ENCODE peak calls at places on chromosomes 16 and 17, in nine cellular contexts. T, Z, B, L, X, M, W, Y and P are unnamed samples.

GRCh38 chr17:76441681-76442340 is 11.1 kb downstream of the UBE2O start:
- DNase-seq in Y (peak; percentile 85), M (no peak), L (no peak), T (no peak), B (no peak), Z (no peak), W (no peak), X (no peak), P (no peak)

GRCh38 chr17:45146616-45147101 is 1.6 kb upstream of the HEXIM1 start:
- DNase-seq in X (no peak), M (peak; percentile 76), Z (no peak), W (no peak), L (no peak), B (no peak), Y (no peak), T (no peak), P (peak; percentile 33)

GRCh38 chr17:30495586-30495985 is 18.4 kb downstream of the GOSR1 start:
- DNase-seq in W (no peak), T (no peak), B (no peak), Y (no peak), M (peak; percentile 7), L (no peak), Z (no peak), X (no peak), P (no peak)

GRCh38 chr17:68295086-68295485 is 3.8 kb downstream of the ARSG start:
- DNase-seq in X (no peak), L (no peak), T (no peak), B (no peak), Y (no peak), M (no peak), Z (no peak), W (no peak), P (no peak)

GRCh38 chr17:31842416-31843381 is 16.3 kb downstream of the COPRS start:
- DNase-seq in B (peak; percentile 83), T (peak; percentile 65), L (peak; percentile 59), Z (peak; percentile 89), X (peak; percentile 53), W (peak; percentile 89), M (peak; percentile 78), Y (peak; percentile 96), P (peak; percentile 46)

GRCh38 chr16:30660424-30661251 is 2.4 kb downstream of the FBRS start:
- DNase-seq in W (no peak), T (peak; percentile 79), Y (no peak), L (no peak), M (peak; percentile 36), B (no peak), Z (no peak), X (peak; percentile 76), P (no peak)

GRCh38 chr17:48247603-48248002 is 140.0 kb downstream of the SNX11 start:
- DNase-seq in Y (no peak), L (no peak), Z (no peak), X (no peak), B (no peak), M (no peak), W (no peak), T (no peak), P (no peak)

GRCh38 chr17:13735861-13736260 is 134.1 kb upstream of the HS3ST3A1 start:
- DNase-seq in X (no peak), L (no peak), T (no peak), Z (no peak), B (no peak), M (no peak), W (no peak), Y (no peak), P (no peak)

GRCh38 chr17:49494937-49495841 is at the start of gene NGFR:
- DNase-seq in Z (no peak), W (peak; percentile 78), L (peak; percentile 20), Y (peak; percentile 87), M (peak; percentile 58), T (peak; percentile 50), X (peak; percentile 31), B (peak; percentile 58), P (no peak)

GRCh38 chr16:57324649-57325223 is 33.8 kb upstream of the CCL22 start:
- DNase-seq in Y (no peak), M (no peak), B (no peak), L (no peak), X (no peak), T (no peak), Z (no peak), W (no peak), P (no peak)

GRCh38 chr17:50115744-50116143 is 14.2 kb downstream of the SAMD14 start:
- DNase-seq in L (no peak), B (no peak), W (no peak), Y (no peak), T (no peak), M (no peak), Z (no peak), X (no peak), P (no peak)

GRCh38 chr16:25260416-25260815 is 2.8 kb upstream of the ZKSCAN2 start:
- DNase-seq in M (peak; percentile 13), T (no peak), L (no peak), B (no peak), Z (no peak), W (no peak), Y (no peak), X (no peak), P (no peak)

GRCh38 chr17:18213666-18214270 is 11.7 kb upstream of the LLGL1 start:
- DNase-seq in X (no peak), Z (no peak), B (no peak), M (no peak), T (no peak), L (no peak), W (no peak), Y (no peak), P (no peak)

GRCh38 chr16:85431431-85432124 is 181.5 kb upstream of the GSE1 start:
- DNase-seq in B (no peak), L (no peak), W (no peak), Z (no peak), X (no peak), Y (no peak), M (no peak), T (no peak), P (no peak)

GRCh38 chr17:48596000-48596734 is 2.6 kb upstream of the HOXB5 start:
- DNase-seq in T (peak; percentile 41), Y (peak; percentile 78), Z (no peak), M (no peak), W (no peak), X (no peak), L (no peak), B (no peak), P (no peak)

GRCh38 chr17:83176956-83177583 is 97.7 kb downstream of the METRNL start:
- DNase-seq in W (no peak), Y (no peak), L (no peak), B (no peak), M (no peak), T (no peak), X (no peak), Z (no peak), P (no peak)

GRCh38 chr16:53893731-53894435 is 189.9 kb downstream of the FTO start:
- DNase-seq in Y (no peak), M (peak; percentile 76), T (no peak), L (peak; percentile 39), W (no peak), B (no peak), Z (no peak), X (no peak), P (peak; percentile 30)

GRCh38 chr17:980406-981291 is 1.1 kb upstream of the NXN start:
- DNase-seq in T (peak; percentile 80), L (peak; percentile 93), W (peak; percentile 82), X (peak; percentile 75), Y (peak; percentile 94), M (peak; percentile 89), Z (peak; percentile 91), B (peak; percentile 74), P (peak; percentile 72)

GRCh38 chr16:48720266-48720665 is 110.3 kb upstream of the N4BP1 start:
- DNase-seq in W (no peak), Y (peak; percentile 89), T (no peak), Z (no peak), M (peak; percentile 18), B (peak; percentile 43), X (no peak), L (no peak), P (no peak)

GRCh38 chr17:61410555-61411089 is 11.0 kb downstream of the TBX2 start:
- DNase-seq in X (peak; percentile 68), B (peak; percentile 94), Y (peak; percentile 98), M (peak; percentile 85), L (no peak), T (peak; percentile 71), W (no peak), Z (peak; percentile 92), P (peak; percentile 64)

GRCh38 chr17:55641559-55642160 is 81.0 kb downstream of the TMEM100 start:
- DNase-seq in B (peak; percentile 53), X (no peak), Y (peak; percentile 92), L (no peak), T (no peak), M (peak; percentile 47), Z (peak; percentile 68), W (peak; percentile 10), P (peak; percentile 13)